ENCODE peak calls at places on chromosome 19, in seven cellular contexts. Z is H9, Q is neuronal stem cell, L is IMR-90, I is H1, O is trophoblast cell, K is mesendoderm. R is an unnamed sample.

GRCh38 chr19:37986048-37986750 is 79.2 kb downstream of the SIPA1L3 start:
- DNase-seq in Z (no peak), Q (no peak), L (no peak), I (no peak), O (no peak), K (no peak), R (no peak)

GRCh38 chr19:604355-604754 is 14.7 kb downstream of the HCN2 start:
- DNase-seq in Z (peak; percentile 31), Q (no peak), L (no peak), I (no peak), O (no peak), K (peak; percentile 59), R (no peak)

GRCh38 chr19:45663800-45664199 is 4.2 kb upstream of the GIPR start:
- DNase-seq in Z (no peak), Q (no peak), L (no peak), I (no peak), O (no peak), K (peak; percentile 39), R (no peak)

GRCh38 chr19:36685835-36686234 is 1.6 kb upstream of the ZNF567 start:
- DNase-seq in Z (no peak), Q (no peak), L (no peak), I (no peak), O (no peak), K (no peak), R (no peak)

GRCh38 chr19:38402623-38402966 is 298 bp upstream of the FAM98C start:
- DNase-seq in Z (no peak), Q (no peak), L (no peak), I (no peak), O (no peak), K (no peak), R (no peak)

GRCh38 chr19:34213283-34213682 is 41.0 kb downstream of the LSM14A start:
- DNase-seq in Z (no peak), Q (no peak), L (no peak), I (no peak), O (no peak), K (no peak), R (no peak)

GRCh38 chr19:55149078-55150003 is at the start of gene TNNT1:
- DNase-seq in Z (peak; percentile 78), Q (no peak), L (no peak), I (no peak), O (peak; percentile 35), K (peak; percentile 86), R (no peak)

GRCh38 chr19:49210108-49210900 is 52.7 kb downstream of the TRPM4 start:
- DNase-seq in Z (peak; percentile 99), Q (peak; percentile 57), L (no peak), I (peak; percentile 91), O (peak; percentile 3), K (peak; percentile 91), R (peak; percentile 16)

GRCh38 chr19:48353682-48354081 is 10.1 kb downstream of the TMEM143 start:
- DNase-seq in Z (no peak), Q (no peak), L (peak; percentile 33), I (no peak), O (no peak), K (no peak), R (peak; percentile 31)

GRCh38 chr19:2166741-2167738 is 3.3 kb downstream of the DOT1L start:
- DNase-seq in Z (peak; percentile 65), Q (no peak), L (peak; percentile 67), I (no peak), O (peak; percentile 58), K (no peak), R (no peak)

GRCh38 chr19:13906525-13906904 is 514 bp downstream of the CC2D1A start:
- DNase-seq in Z (no peak), Q (no peak), L (no peak), I (no peak), O (peak; percentile 4), K (no peak), R (no peak)

GRCh38 chr19:42532881-42533280 is 4.6 kb upstream of the CEACAM1 start:
- DNase-seq in Z (no peak), Q (no peak), L (no peak), I (peak; percentile 33), O (no peak), K (no peak), R (no peak)

GRCh38 chr19:917323-918151 is at the start of gene KISS1R:
- DNase-seq in Z (peak; percentile 89), Q (peak; percentile 77), L (peak; percentile 34), I (peak; percentile 91), O (peak; percentile 75), K (peak; percentile 83), R (peak; percentile 41)

GRCh38 chr19:47109541-47110375 is 3.8 kb downstream of the ZC3H4 start:
- DNase-seq in Z (no peak), Q (no peak), L (peak; percentile 49), I (no peak), O (no peak), K (peak; percentile 60), R (peak; percentile 65)

GRCh38 chr19:38032951-38033350 is 125.9 kb downstream of the SIPA1L3 start:
- DNase-seq in Z (no peak), Q (no peak), L (no peak), I (no peak), O (no peak), K (no peak), R (no peak)

GRCh38 chr19:55585658-55586339 is 5.2 kb upstream of the ZNF579 start:
- DNase-seq in Z (peak; percentile 90), Q (peak; percentile 84), L (peak; percentile 63), I (peak; percentile 92), O (no peak), K (peak; percentile 63), R (peak; percentile 77)

GRCh38 chr19:1041835-1042685 is 2.2 kb downstream of the ABCA7 start:
- DNase-seq in Z (peak; percentile 27), Q (no peak), L (no peak), I (no peak), O (peak; percentile 71), K (no peak), R (no peak)

GRCh38 chr19:42203700-42204099 is 13.8 kb downstream of the DEDD2 start:
- DNase-seq in Z (no peak), Q (no peak), L (no peak), I (no peak), O (no peak), K (no peak), R (no peak)

GRCh38 chr19:28066161-28066560 is 1146.8 kb downstream of the UQCRFS1 start:
- DNase-seq in Z (no peak), Q (no peak), L (no peak), I (no peak), O (no peak), K (no peak), R (no peak)

GRCh38 chr19:50384685-50385535 is 763 bp downstream of the POLD1 start:
- DNase-seq in Z (no peak), Q (peak; percentile 15), L (peak; percentile 16), I (no peak), O (peak; percentile 9), K (peak; percentile 37), R (peak; percentile 22)

GRCh38 chr19:31270897-31271568 is 78.2 kb downstream of the TSHZ3 start:
- DNase-seq in Z (no peak), Q (no peak), L (peak; percentile 58), I (no peak), O (no peak), K (no peak), R (no peak)

GRCh38 chr19:58554494-58555368 is at the start of gene CHMP2A:
- DNase-seq in Z (peak; percentile 99), Q (peak; percentile 97), L (peak; percentile 95), I (peak; percentile 99), O (peak; percentile 98), K (peak; percentile 98), R (peak; percentile 97)

GRCh38 chr19:38700350-38700932 is 43.8 kb downstream of the CAPN12 start:
- DNase-seq in Z (no peak), Q (no peak), L (no peak), I (no peak), O (no peak), K (no peak), R (no peak)

GRCh38 chr19:6108721-6109633 is 1.3 kb downstream of the RFX2 start:
- DNase-seq in Z (peak; percentile 37), Q (no peak), L (peak; percentile 66), I (peak; percentile 54), O (peak; percentile 67), K (peak; percentile 41), R (peak; percentile 77)

GRCh38 chr19:8158411-8159074 is 9.2 kb upstream of the FBN3 start:
- DNase-seq in Z (peak; percentile 75), Q (peak; percentile 69), L (peak; percentile 79), I (no peak), O (peak; percentile 95), K (peak; percentile 94), R (peak; percentile 77)

GRCh38 chr19:17330546-17331253 is 4.0 kb downstream of the ANO8 start:
- DNase-seq in Z (no peak), Q (no peak), L (no peak), I (no peak), O (no peak), K (no peak), R (no peak)
- H3K18ac ChIP-seq in Z (no peak overlapping the region), Q (no peak overlapping the region), L (no peak overlapping the region), I (no peak overlapping the region), O (no peak overlapping the region), K (no peak overlapping the region), R (no peak overlapping the region)

DNA sequence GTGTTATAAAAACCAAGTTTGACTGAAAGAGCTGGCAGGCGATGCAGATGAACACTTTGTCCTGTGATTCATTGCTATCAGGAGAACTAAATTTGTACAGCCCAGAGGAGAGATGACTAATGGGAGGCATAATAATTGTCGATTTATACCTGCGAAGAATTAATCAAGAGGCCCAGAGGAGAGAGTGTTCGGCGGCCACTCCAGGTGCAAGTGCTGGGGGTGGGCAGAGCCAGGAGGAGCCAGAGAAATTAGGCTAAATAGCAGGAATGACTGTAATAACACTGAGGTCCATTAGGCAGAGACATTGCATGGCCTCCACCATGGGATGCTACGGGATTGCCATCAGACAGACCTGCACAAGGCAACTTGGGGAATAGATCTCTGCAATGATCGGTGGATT is 107.7 kb upstream of the UQCRFS1 start:
- DNase-seq in Z (peak; percentile 8), Q (no peak), L (no peak), I (no peak), O (no peak), K (no peak), R (no peak)
- H3K4ac ChIP-seq in Z (no peak overlapping the region), Q (no peak overlapping the region), L (no peak overlapping the region), I (no peak overlapping the region), O (no peak overlapping the region), K (no peak overlapping the region), R (no peak overlapping the region)

GRCh38 chr19:3275068-3275582 is 50.7 kb downstream of the CELF5 start:
- DNase-seq in Z (peak; percentile 88), Q (peak; percentile 69), L (no peak), I (no peak), O (no peak), K (peak; percentile 85), R (peak; percentile 22)
- H3K27me3 ChIP-seq in Z (no peaks in the 10 kb centered on the region), Q (peaks cover 3% of the 10 kb centered on the region), L (peaks cover 39% of the 10 kb centered on the region), I (peaks cover 1% of the 10 kb centered on the region), O (peaks cover 3% of the 10 kb centered on the region), K (no peaks in the 10 kb centered on the region), R (peaks cover 76% of the 10 kb centered on the region)

GRCh38 chr19:11066326-11066725 is 22.9 kb upstream of the LDLR start:
- DNase-seq in Z (no peak), Q (no peak), L (no peak), I (no peak), O (peak; percentile 97), K (no peak), R (no peak)

GRCh38 chr19:11063434-11063833 is 25.8 kb upstream of the LDLR start:
- DNase-seq in Z (no peak), Q (no peak), L (no peak), I (no peak), O (no peak), K (no peak), R (no peak)

GRCh38 chr19:11067356-11068113 is 21.7 kb upstream of the LDLR start:
- DNase-seq in Z (no peak), Q (no peak), L (peak; percentile 41), I (no peak), O (peak; percentile 71), K (no peak), R (peak; percentile 25)

GRCh38 chr19:11061951-11062350 is 27.3 kb upstream of the LDLR start:
- DNase-seq in Z (no peak), Q (no peak), L (no peak), I (no peak), O (no peak), K (no peak), R (no peak)

GRCh38 chr19:11064831-11065303 is 24.4 kb upstream of the LDLR start:
- DNase-seq in Z (no peak), Q (no peak), L (no peak), I (no peak), O (peak; percentile 57), K (no peak), R (no peak)
- H3K18ac ChIP-seq in Z (no peak overlapping the region), Q (no peak overlapping the region), L (no peak overlapping the region), I (no peak overlapping the region), O (no peak overlapping the region), K (no peak overlapping the region), R (no peak overlapping the region)